ENCODE peak calls at places on chromosomes 13 and 19, in four cellular contexts. Q is HCT116, T is HepG2, S is K562. Z is an unnamed sample.

GRCh38 chr13:27808866-27809546 is 16.7 kb downstream of the GSX1 start:
- DNase-seq in Q (no peak), T (no peak), S (no peak), Z (no peak)

GRCh38 chr19:5183616-5184015 is 157.0 kb downstream of the PTPRS start:
- DNase-seq in Q (no peak), T (no peak), S (no peak), Z (no peak)

GRCh38 chr13:43799191-43799590 is 12.4 kb upstream of the ENOX1 start:
- DNase-seq in Q (no peak), T (no peak), S (no peak), Z (no peak)

GRCh38 chr13:111415216-111415615 is 94.8 kb downstream of the TEX29 start:
- DNase-seq in Q (no peak), T (no peak), S (no peak), Z (no peak)

GRCh38 chr13:21229241-21230024 is 53.0 kb downstream of the MRPL57 start:
- DNase-seq in Q (no peak), T (no peak), S (no peak), Z (no peak)

GRCh38 chr19:3580156-3580955 is 4.9 kb upstream of the GIPC3 start:
- DNase-seq in Q (no peak), T (peak; percentile 56), S (no peak), Z (no peak)

GRCh38 chr19:23799321-23799720 is 40.6 kb upstream of the ZNF681 start:
- DNase-seq in Q (no peak), T (no peak), S (no peak), Z (no peak)

GRCh38 chr19:3343619-3344502 is 22.5 kb upstream of the NFIC start:
- DNase-seq in Q (peak; percentile 87), T (peak; percentile 86), S (peak; percentile 91), Z (no peak)

GRCh38 chr13:27450921-27451461 is 627 bp upstream of the MTIF3 start:
- DNase-seq in Q (peak; percentile 55), T (peak; percentile 16), S (peak; percentile 13), Z (no peak)

GRCh38 chr19:42158926-42159325 is 26.7 kb upstream of the POU2F2 start:
- DNase-seq in Q (no peak), T (peak; percentile 6), S (no peak), Z (no peak)

GRCh38 chr19:50419022-50419579 is 363 bp downstream of the SPIB start:
- DNase-seq in Q (no peak), T (no peak), S (no peak), Z (no peak)

GRCh38 chr19:7083076-7083956 is 13.8 kb downstream of the ZNF557 start:
- DNase-seq in Q (no peak), T (no peak), S (no peak), Z (no peak)

GRCh38 chr19:14003279-14004051 is 2.7 kb downstream of the RFX1 start:
- DNase-seq in Q (no peak), T (no peak), S (peak; percentile 6), Z (no peak)

GRCh38 chr19:46133101-46133627 is 8.7 kb upstream of the IGFL3 start:
- DNase-seq in Q (peak; percentile 73), T (peak; percentile 78), S (no peak), Z (peak; percentile 1)

GRCh38 chr13:40539954-40540706 is 126.3 kb downstream of the FOXO1 start:
- DNase-seq in Q (peak; percentile 48), T (peak; percentile 96), S (no peak), Z (peak; percentile 15)
- TF ChIP-seq TCF7L2 in Q (peak; percentile 79), T (peak; percentile 19), S (no peak), Z (peak; percentile 59)

DNA sequence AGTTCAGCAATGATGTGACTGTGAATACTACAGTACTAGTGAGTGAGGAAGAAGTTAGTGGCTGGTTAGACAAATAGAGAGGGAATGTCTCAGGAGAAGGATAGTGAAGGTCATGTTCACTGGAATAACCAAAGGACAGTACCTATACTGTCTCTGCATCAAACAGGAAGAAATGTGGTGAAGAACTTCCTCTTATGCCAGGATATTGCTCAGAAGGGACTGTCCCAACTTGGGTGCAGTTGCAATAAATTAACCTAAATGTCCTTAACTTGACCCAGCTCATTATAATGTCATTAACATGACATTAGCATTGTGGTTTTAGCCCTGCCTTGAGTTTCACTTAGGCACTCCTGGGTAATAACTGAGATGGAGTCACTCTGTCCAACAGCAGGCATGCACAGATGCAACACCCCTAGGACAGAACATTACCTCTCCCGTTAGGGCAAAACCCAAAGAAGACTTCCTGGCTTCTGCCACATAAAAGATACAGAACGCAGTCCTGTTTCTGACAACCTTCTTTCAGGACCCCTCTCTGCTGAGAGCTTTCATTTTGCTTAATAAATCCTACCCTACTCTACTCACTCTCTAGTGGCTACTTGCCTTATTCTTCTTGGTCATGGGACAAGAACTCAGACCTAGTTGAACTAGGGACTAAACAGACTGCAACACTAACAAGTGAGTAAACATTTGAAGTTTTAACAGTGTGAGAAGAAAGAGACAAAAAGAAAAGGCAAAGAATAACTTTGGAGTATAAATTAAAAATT is 1591.6 kb upstream of the MIR17HG start:
- DNase-seq in Q (no peak), T (no peak), S (no peak), Z (no peak)
- TF ChIP-seq CTCF in Q (no peak), T (no peak), S (no peak), Z (no peak)

GRCh38 chr13:112750570-112750969 is 60.7 kb downstream of the ATP11A start:
- DNase-seq in Q (no peak), T (no peak), S (no peak), Z (no peak)

GRCh38 chr13:112746044-112746443 is 56.2 kb downstream of the ATP11A start:
- DNase-seq in Q (no peak), T (no peak), S (no peak), Z (no peak)

GRCh38 chr13:112747256-112747655 is 57.4 kb downstream of the ATP11A start:
- DNase-seq in Q (no peak), T (no peak), S (no peak), Z (no peak)

GRCh38 chr13:112751617-112752016 is 61.8 kb downstream of the ATP11A start:
- DNase-seq in Q (no peak), T (no peak), S (no peak), Z (no peak)

GRCh38 chr13:112748947-112749346 is 59.1 kb downstream of the ATP11A start:
- DNase-seq in Q (no peak), T (no peak), S (no peak), Z (no peak)
- TF ChIP-seq SIN3A in Q (no peak), T (no peak), S (no peak), Z (no peak)

GRCh38 chr19:43762814-43763213 is 8.1 kb upstream of the SMG9 start:
- DNase-seq in Q (no peak), T (no peak), S (no peak), Z (no peak)

GRCh38 chr19:43767316-43767715 is 12.6 kb upstream of the SMG9 start:
- DNase-seq in Q (no peak), T (no peak), S (no peak), Z (no peak)

GRCh38 chr19:43766755-43767043 is 11.9 kb upstream of the SMG9 start:
- DNase-seq in Q (no peak), T (no peak), S (no peak), Z (no peak)

GRCh38 chr19:43763473-43763939 is 8.7 kb upstream of the SMG9 start:
- DNase-seq in Q (no peak), T (no peak), S (no peak), Z (no peak)

DNA sequence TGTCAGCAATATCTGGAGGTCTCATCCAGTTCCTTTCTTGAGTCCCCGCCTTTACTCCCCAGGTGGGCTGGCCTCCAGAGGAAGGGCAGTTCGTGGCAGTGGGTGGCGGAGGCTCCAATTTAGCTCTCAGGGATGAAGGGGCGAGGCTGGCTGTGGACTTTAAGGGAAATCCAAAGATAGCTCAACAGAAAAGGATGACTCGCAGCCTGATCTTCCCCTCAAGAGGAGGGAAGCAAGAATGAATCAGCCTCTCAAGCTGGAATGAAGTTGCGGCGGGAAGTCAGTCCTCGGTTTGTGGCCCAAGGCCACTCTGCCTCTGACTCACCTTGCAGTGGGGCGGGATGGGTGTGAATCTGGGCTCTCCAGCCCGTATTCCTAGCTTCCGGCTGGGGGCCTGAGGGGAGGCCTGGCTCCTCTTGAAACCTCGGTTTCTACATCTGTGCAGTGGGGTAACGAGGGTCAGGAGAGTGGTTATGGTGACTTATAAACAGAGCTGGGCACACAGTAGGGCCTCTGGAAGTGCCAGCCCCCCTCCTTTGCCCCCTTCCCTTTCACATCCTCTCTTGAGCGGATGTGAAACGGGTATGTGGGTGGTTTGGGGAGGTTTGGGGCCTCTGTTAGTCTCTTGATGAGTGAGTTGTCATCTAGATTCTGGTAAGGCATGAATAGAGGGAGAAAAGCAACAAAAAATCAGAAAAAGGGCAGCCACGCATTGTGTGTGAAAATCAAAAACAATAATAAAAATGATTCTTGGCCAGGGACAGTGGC is 10.5 kb upstream of the SMG9 start:
- DNase-seq in Q (peak; percentile 93), T (peak; percentile 30), S (peak; percentile 47), Z (no peak)
- TF ChIP-seq TCF7L2 in Q (peak; percentile 78), T (no peak), S (no peak), Z (no peak)

DNA sequence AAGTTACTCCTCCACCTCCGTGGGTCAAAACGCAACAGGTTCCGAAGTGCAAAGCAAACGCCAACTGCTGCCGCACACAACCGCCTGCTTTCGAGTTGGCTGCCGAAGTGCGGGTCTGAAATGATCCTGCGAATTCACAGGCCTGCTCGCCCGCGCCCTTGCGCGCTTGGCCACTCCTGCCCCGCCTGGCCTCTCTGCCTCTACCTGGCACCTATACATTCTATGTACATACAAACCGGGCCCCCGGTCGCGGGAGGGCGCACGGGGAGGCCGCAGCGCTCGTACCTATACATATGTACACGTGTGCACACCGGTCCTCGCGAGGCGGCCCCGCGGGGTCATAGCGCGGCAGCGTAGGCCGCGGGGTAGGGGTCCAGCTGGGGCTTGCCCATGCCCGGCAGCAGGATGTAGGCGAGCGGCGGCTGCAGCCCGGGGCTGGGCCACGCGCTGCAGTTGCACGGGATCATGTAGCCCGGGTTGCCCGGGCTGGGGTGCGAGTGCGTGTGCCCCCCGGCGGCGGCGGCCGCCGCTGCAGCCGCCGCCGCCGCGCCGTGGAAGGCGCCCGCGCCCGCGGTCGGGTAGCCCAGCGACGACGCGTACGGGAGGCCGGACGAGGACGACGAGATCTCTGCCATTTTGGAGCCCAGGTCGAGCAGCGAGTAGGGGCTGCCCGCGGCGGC is 1.3 kb downstream of the SOX21 start:
- DNase-seq in Q (no peak), T (no peak), S (peak; percentile 54), Z (no peak)
- TF ChIP-seq CTCF in Q (no peak), T (peak; percentile 21), S (peak; percentile 35), Z (peak; percentile 77)

DNA sequence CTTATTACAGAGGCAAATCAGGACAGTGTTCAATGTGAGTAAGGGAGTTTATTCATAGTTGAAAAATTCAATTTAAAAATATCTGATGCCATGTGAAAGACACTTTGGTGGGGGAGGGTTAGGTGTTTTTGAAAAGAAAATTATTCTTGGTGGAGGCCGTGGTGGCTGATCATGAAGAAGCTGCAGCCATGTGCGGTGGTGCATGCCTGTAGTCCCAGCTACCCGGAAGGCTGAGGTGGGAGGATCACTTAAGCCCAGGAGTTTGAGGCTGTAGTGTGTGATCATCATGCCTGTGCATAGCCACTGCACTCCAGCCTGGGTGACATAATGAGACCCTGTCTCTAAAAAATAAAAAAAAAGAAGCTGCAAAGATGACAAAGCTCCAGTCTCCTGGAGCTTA is 28.6 kb downstream of the WDFY2 start:
- DNase-seq in Q (no peak), T (no peak), S (no peak), Z (no peak)
- TF ChIP-seq SIN3A in Q (no peak), T (no peak), S (no peak), Z (no peak)